ENCODE peak calls at places on chromosome 17, in five cellular contexts. N is activated CD4-positive, CD25-positive, alpha-beta regulatory T cell; O is MV-4-11; H is effector memory CD4-positive, alpha-beta T cell; I is NCI-H187. Y is an unnamed sample.

GRCh38 chr17:62626719-62627218 is 701 bp upstream of the MRC2 start:
- DNase-seq in N (no peak), O (peak), H (no peak), I (no peak), Y (no peak)

GRCh38 chr17:51028176-51028863 is 92.3 kb downstream of the SPAG9 start:
- DNase-seq in N (no peak), O (no peak), H (no peak), I (no peak), Y (no peak)

GRCh38 chr17:46979023-46979870 is at the start of gene RPRML:
- DNase-seq in N (peak), O (no peak), H (no peak), I (no peak), Y (no peak)

GRCh38 chr17:45743626-45744326 is 40.3 kb upstream of the CRHR1 start:
- DNase-seq in N (no peak), O (no peak), H (no peak), I (no peak), Y (no peak)

GRCh38 chr17:41308251-41308917 is 725 bp downstream of the KRTAP16-1 start:
- DNase-seq in N (no peak), O (peak), H (peak), I (no peak), Y (peak)

GRCh38 chr17:38761612-38762011 is 9.1 kb downstream of the PSMB3 start:
- DNase-seq in N (no peak), O (peak), H (no peak), I (no peak), Y (no peak)

GRCh38 chr17:48804936-48805411 is 12.1 kb downstream of the TTLL6 start:
- DNase-seq in N (peak), O (peak), H (peak), I (peak), Y (peak)

GRCh38 chr17:30104575-30105339 is 11.9 kb upstream of the NSRP1 start:
- DNase-seq in N (peak), O (peak), H (peak), I (peak), Y (peak)

GRCh38 chr17:32227910-32228309 is 37.7 kb upstream of the RHBDL3 start:
- DNase-seq in N (no peak), O (no peak), H (no peak), I (no peak), Y (no peak)

GRCh38 chr17:1746975-1747543 is 4.4 kb downstream of the SERPINF2 start:
- DNase-seq in N (no peak), O (no peak), H (no peak), I (no peak), Y (no peak)

GRCh38 chr17:51056813-51057510 is 63.7 kb downstream of the SPAG9 start:
- DNase-seq in N (no peak), O (peak), H (no peak), I (no peak), Y (peak)